ENCODE peak calls at places on chromosomes 4 and X, in five cellular contexts. One of them, this sample, is unnamed.

GRCh38 chr4:155769092-155769491 is 10.3 kb downstream of the GUCY1B1 start:
- DNase-seq in K562: no peak
- DNase-seq in HCT116: no peak
- DNase-seq in H1: no peak
- DNase-seq in GM12878: no peak
- DNase-seq in this sample: no peak

GRCh38 chr4:147509386-147509785 is 28.5 kb downstream of the EDNRA start:
- DNase-seq in K562: no peak
- DNase-seq in HCT116: no peak
- DNase-seq in H1: no peak
- DNase-seq in GM12878: no peak
- DNase-seq in this sample: no peak

GRCh38 chrX:2492536-2493218 is 8.1 kb downstream of the DHRSX start:
- DNase-seq in K562: no peak
- DNase-seq in HCT116: no peak
- DNase-seq in H1: no peak
- DNase-seq in GM12878: no peak
- DNase-seq in this sample: no peak

GRCh38 chr4:25424539-25425228 is 47.6 kb downstream of the ANAPC4 start:
- DNase-seq in K562: no peak
- DNase-seq in HCT116: no peak
- DNase-seq in H1: no peak
- DNase-seq in GM12878: no peak
- DNase-seq in this sample: no peak

GRCh38 chr4:157075401-157075800 is 549 bp upstream of the GLRB start:
- DNase-seq in K562: no peak
- DNase-seq in HCT116: no peak
- DNase-seq in H1: no peak
- DNase-seq in GM12878: no peak
- DNase-seq in this sample: no peak

GRCh38 chrX:25873196-25873595 is 264.9 kb upstream of the MAGEB18 start:
- DNase-seq in K562: no peak
- DNase-seq in HCT116: no peak
- DNase-seq in H1: no peak
- DNase-seq in GM12878: no peak
- DNase-seq in this sample: no peak

GRCh38 chr4:7252510-7253340 is 60.4 kb downstream of the SORCS2 start:
- DNase-seq in K562: no peak
- DNase-seq in HCT116: no peak
- DNase-seq in H1: no peak
- DNase-seq in GM12878: no peak
- DNase-seq in this sample: no peak

GRCh38 chr4:113996599-113997177 is 17.2 kb upstream of the ARSJ start:
- DNase-seq in K562: no peak
- DNase-seq in HCT116: no peak
- DNase-seq in H1: peak; percentile 36
- DNase-seq in GM12878: no peak
- DNase-seq in this sample: no peak

GRCh38 chr4:78512357-78512920 is 39.1 kb upstream of the ANXA3 start:
- DNase-seq in K562: no peak
- DNase-seq in HCT116: no peak
- DNase-seq in H1: no peak
- DNase-seq in GM12878: no peak
- DNase-seq in this sample: peak; percentile 10

GRCh38 chr4:75658881-75659280 is 14.3 kb downstream of the G3BP2 start:
- DNase-seq in K562: no peak
- DNase-seq in HCT116: no peak
- DNase-seq in H1: no peak
- DNase-seq in GM12878: no peak
- DNase-seq in this sample: no peak

GRCh38 chrX:39309018-39309620 is 507.9 kb downstream of the MID1IP1 start:
- DNase-seq in K562: no peak
- DNase-seq in HCT116: no peak
- DNase-seq in H1: no peak
- DNase-seq in GM12878: no peak
- DNase-seq in this sample: no peak

GRCh38 chrX:8743126-8743732 is 11.3 kb upstream of the ANOS1 start:
- DNase-seq in K562: peak; percentile 62
- DNase-seq in HCT116: no peak
- DNase-seq in H1: no peak
- DNase-seq in GM12878: no peak
- DNase-seq in this sample: peak; percentile 17

GRCh38 chrX:70013483-70014222 is 36.1 kb downstream of the AWAT2 start:
- DNase-seq in K562: no peak
- DNase-seq in HCT116: no peak
- DNase-seq in H1: no peak
- DNase-seq in GM12878: no peak
- DNase-seq in this sample: no peak

GRCh38 chr4:26372525-26373172 is 51.8 kb downstream of the RBPJ start:
- DNase-seq in K562: no peak
- DNase-seq in HCT116: no peak
- DNase-seq in H1: no peak
- DNase-seq in GM12878: peak; percentile 83
- DNase-seq in this sample: peak; percentile 90

GRCh38 chr4:6689506-6689960 is 4.1 kb upstream of the S100P start:
- DNase-seq in K562: no peak
- DNase-seq in HCT116: no peak
- DNase-seq in H1: no peak
- DNase-seq in GM12878: no peak
- DNase-seq in this sample: peak; percentile 50

GRCh38 chr4:98712607-98713006 is 54.2 kb upstream of the TSPAN5 start:
- DNase-seq in K562: no peak
- DNase-seq in HCT116: no peak
- DNase-seq in H1: no peak
- DNase-seq in GM12878: no peak
- DNase-seq in this sample: no peak

GRCh38 chr4:6105311-6105911 is 87.2 kb upstream of the C4orf50 start:
- DNase-seq in K562: no peak
- DNase-seq in HCT116: no peak
- DNase-seq in H1: no peak
- DNase-seq in GM12878: no peak
- DNase-seq in this sample: no peak

GRCh38 chrX:10022580-10023245 is 55.6 kb downstream of the CLDN34 start:
- DNase-seq in K562: no peak
- DNase-seq in HCT116: no peak
- DNase-seq in H1: no peak
- DNase-seq in GM12878: no peak
- DNase-seq in this sample: no peak

GRCh38 chrX:27976284-27976683 is 5.0 kb downstream of the DCAF8L1 start:
- DNase-seq in K562: no peak
- DNase-seq in HCT116: no peak
- DNase-seq in H1: no peak
- DNase-seq in GM12878: no peak
- DNase-seq in this sample: no peak

GRCh38 chr4:144575181-144575580 is 70.8 kb upstream of the HHIP start:
- DNase-seq in K562: no peak
- DNase-seq in HCT116: no peak
- DNase-seq in H1: no peak
- DNase-seq in GM12878: no peak
- DNase-seq in this sample: no peak

GRCh38 chr4:144611850-144612249 is 34.1 kb upstream of the HHIP start:
- DNase-seq in K562: peak; percentile 24
- DNase-seq in HCT116: peak; percentile 26
- DNase-seq in H1: peak; percentile 1
- DNase-seq in GM12878: no peak
- DNase-seq in this sample: peak; percentile 1

GRCh38 chr4:67101612-67102011 is 443.7 kb downstream of the CENPC start:
- DNase-seq in K562: no peak
- DNase-seq in HCT116: no peak
- DNase-seq in H1: no peak
- DNase-seq in GM12878: no peak
- DNase-seq in this sample: no peak

GRCh38 chr4:73021634-73022033 is 47.9 kb downstream of the COX18 start:
- DNase-seq in K562: no peak
- DNase-seq in HCT116: peak; percentile 22
- DNase-seq in H1: no peak
- DNase-seq in GM12878: no peak
- DNase-seq in this sample: peak; percentile 24
- TF ChIP-seq ZNF274 in K562: no peak
- TF ChIP-seq ZNF274 in HCT116: no peak
- TF ChIP-seq ZNF274 in H1: no peak
- TF ChIP-seq ZNF274 in GM12878: no peak
- TF ChIP-seq ZNF274 in this sample: no peak

GRCh38 chrX:71067727-71068051 is 445 bp downstream of the SNX12 start:
- DNase-seq in K562: no peak
- DNase-seq in HCT116: no peak
- DNase-seq in H1: no peak
- DNase-seq in GM12878: no peak
- DNase-seq in this sample: no peak

GRCh38 chrX:71067079-71067478 is 1.1 kb downstream of the SNX12 start:
- DNase-seq in K562: no peak
- DNase-seq in HCT116: no peak
- DNase-seq in H1: no peak
- DNase-seq in GM12878: no peak
- DNase-seq in this sample: no peak

GRCh38 chrX:71070531-71070930 is 2.4 kb upstream of the SNX12 start:
- DNase-seq in K562: no peak
- DNase-seq in HCT116: no peak
- DNase-seq in H1: no peak
- DNase-seq in GM12878: no peak
- DNase-seq in this sample: no peak

DNA sequence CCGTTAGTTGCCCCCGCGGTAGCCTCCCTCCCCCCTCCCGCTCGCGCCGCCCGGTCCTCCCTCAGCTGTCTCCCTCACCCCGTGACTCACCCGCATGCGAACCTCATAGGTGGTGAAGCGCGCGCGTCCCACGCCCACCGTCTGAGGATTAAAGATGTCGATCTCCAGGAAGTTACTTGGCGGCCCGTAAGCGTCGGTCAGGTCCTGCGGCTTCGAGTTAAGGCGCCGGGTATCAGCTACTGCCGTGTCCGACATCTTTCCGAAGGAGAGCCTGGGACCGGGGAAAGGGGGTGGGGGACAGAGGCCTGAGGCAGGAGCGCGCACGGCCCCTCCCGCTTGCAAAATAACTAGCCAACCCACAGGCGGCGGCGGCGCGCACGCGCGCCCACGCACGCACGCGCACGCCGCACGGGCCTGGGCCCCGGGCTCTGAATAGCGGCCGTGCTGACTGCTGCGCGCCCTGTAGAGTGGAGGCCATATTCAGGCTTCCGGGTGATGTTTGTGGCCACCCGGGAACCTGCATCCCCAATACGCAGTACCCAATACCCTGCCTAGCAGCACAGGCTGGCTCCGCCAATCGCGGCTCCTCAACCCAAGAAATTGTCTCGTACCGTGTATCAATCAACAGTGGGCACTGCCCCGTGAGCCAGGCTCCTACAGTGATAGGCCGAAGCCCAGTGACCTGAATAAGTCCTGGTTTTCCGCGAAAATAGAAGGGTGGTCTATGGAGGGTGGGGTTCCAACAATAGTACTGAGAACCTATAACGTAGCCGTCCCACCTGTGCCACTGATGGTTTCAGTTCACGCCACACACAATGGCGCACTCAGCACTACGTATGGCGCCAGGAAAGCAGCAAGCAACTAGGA is at the start of gene SNX12:
- DNase-seq in K562: peak; percentile 77
- DNase-seq in HCT116: peak; percentile 86
- DNase-seq in H1: peak; percentile 83
- DNase-seq in GM12878: peak; percentile 77
- DNase-seq in this sample: peak; percentile 88
- TF ChIP-seq POLR2A in K562: peak; percentile 67
- TF ChIP-seq POLR2A in HCT116: peak; percentile 42
- TF ChIP-seq POLR2A in H1: no peak
- TF ChIP-seq POLR2A in GM12878: peak; percentile 69
- TF ChIP-seq POLR2A in this sample: no peak

GRCh38 chr4:85514117-85514516 is 39.2 kb downstream of the ARHGAP24 start:
- DNase-seq in K562: no peak
- DNase-seq in HCT116: no peak
- DNase-seq in H1: no peak
- DNase-seq in GM12878: no peak
- DNase-seq in this sample: no peak
- TF ChIP-seq ZNF274 in K562: no peak
- TF ChIP-seq ZNF274 in HCT116: no peak
- TF ChIP-seq ZNF274 in H1: no peak
- TF ChIP-seq ZNF274 in GM12878: no peak
- TF ChIP-seq ZNF274 in this sample: no peak

GRCh38 chr4:69649207-69649606 is 3.8 kb downstream of the UGT2A1 start:
- DNase-seq in K562: no peak
- DNase-seq in HCT116: no peak
- DNase-seq in H1: no peak
- DNase-seq in GM12878: no peak
- DNase-seq in this sample: no peak

GRCh38 chr4:69649629-69650028 is 3.4 kb downstream of the UGT2A1 start:
- DNase-seq in K562: no peak
- DNase-seq in HCT116: no peak
- DNase-seq in H1: no peak
- DNase-seq in GM12878: no peak
- DNase-seq in this sample: no peak

GRCh38 chr4:69656653-69657158 is 3.7 kb upstream of the UGT2A1 start:
- DNase-seq in K562: no peak
- DNase-seq in HCT116: no peak
- DNase-seq in H1: no peak
- DNase-seq in GM12878: no peak
- DNase-seq in this sample: no peak

GRCh38 chr4:69650872-69651271 is 2.2 kb downstream of the UGT2A1 start:
- DNase-seq in K562: no peak
- DNase-seq in HCT116: no peak
- DNase-seq in H1: no peak
- DNase-seq in GM12878: no peak
- DNase-seq in this sample: no peak

DNA sequence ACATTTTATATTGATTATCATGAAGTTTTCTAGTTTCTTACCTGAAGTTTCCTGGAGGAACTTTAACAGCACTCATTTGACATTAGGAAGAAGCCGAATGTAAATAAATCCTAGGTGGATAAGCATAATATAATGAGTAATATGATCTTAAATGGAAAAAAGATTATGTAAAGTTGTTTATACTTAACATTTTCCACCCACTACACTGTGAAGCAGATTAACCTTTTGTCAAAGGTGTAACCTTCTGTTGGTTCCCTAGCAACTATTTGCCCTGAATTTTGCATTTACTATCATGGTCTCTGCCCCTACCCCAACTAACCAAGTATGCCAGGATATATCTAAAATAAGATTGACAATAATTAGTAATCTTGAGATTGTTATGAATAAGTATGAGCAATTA is at the start of gene UGT2A1:
- DNase-seq in K562: no peak
- DNase-seq in HCT116: no peak
- DNase-seq in H1: no peak
- DNase-seq in GM12878: no peak
- DNase-seq in this sample: no peak
- TF ChIP-seq POLR2A in K562: no peak
- TF ChIP-seq POLR2A in HCT116: no peak
- TF ChIP-seq POLR2A in H1: no peak
- TF ChIP-seq POLR2A in GM12878: no peak
- TF ChIP-seq POLR2A in this sample: no peak

GRCh38 chr4:152901205-152901604 is 34.9 kb upstream of the FHDC1 start:
- DNase-seq in K562: no peak
- DNase-seq in HCT116: no peak
- DNase-seq in H1: no peak
- DNase-seq in GM12878: no peak
- DNase-seq in this sample: no peak
- TF ChIP-seq ZNF274 in K562: no peak
- TF ChIP-seq ZNF274 in HCT116: no peak
- TF ChIP-seq ZNF274 in H1: no peak
- TF ChIP-seq ZNF274 in GM12878: no peak
- TF ChIP-seq ZNF274 in this sample: no peak

GRCh38 chr4:165207431-165208321 is at the start of gene KLHL2:
- DNase-seq in K562: peak; percentile 84
- DNase-seq in HCT116: no peak
- DNase-seq in H1: no peak
- DNase-seq in GM12878: no peak
- DNase-seq in this sample: peak; percentile 49
- TF ChIP-seq POLR2A in K562: no peak
- TF ChIP-seq POLR2A in HCT116: peak; percentile 66
- TF ChIP-seq POLR2A in H1: peak; percentile 66
- TF ChIP-seq POLR2A in GM12878: peak; percentile 57
- TF ChIP-seq POLR2A in this sample: no peak